ENCODE peak calls at places on chromosomes 1 and 21, in seven cellular contexts. One of them, this sample, is unnamed. For H3K9me2, the result is how much of the 10 kb centered on the place peaks cover.

GRCh38 chr1:182702826-182703524 is 18.6 kb upstream of the RGS8 start:
- DNase-seq in HCT116: no peak
- DNase-seq in GM23248: no peak
- DNase-seq in GM23338: no peak
- DNase-seq in MM.1S: no peak
- DNase-seq in PC-3: no peak
- DNase-seq in hepatocyte: no peak
- DNase-seq in this sample: no peak

GRCh38 chr1:31417148-31417547 is 4.1 kb downstream of the SERINC2 start:
- DNase-seq in HCT116: no peak
- DNase-seq in GM23338: no peak
- DNase-seq in MM.1S: no peak
- DNase-seq in GM23248: no peak
- DNase-seq in hepatocyte: peak
- DNase-seq in PC-3: no peak
- DNase-seq in this sample: no peak

GRCh38 chr1:20785907-20786309 is 1.2 kb downstream of the HP1BP3 start:
- DNase-seq in GM23248: peak
- DNase-seq in hepatocyte: no peak
- DNase-seq in HCT116: no peak
- DNase-seq in MM.1S: no peak
- DNase-seq in GM23338: no peak
- DNase-seq in PC-3: peak
- DNase-seq in this sample: no peak

GRCh38 chr1:116446686-116447085 is 73.6 kb downstream of the ATP1A1 start:
- DNase-seq in HCT116: no peak
- DNase-seq in hepatocyte: no peak
- DNase-seq in GM23248: no peak
- DNase-seq in PC-3: no peak
- DNase-seq in GM23338: no peak
- DNase-seq in MM.1S: no peak
- DNase-seq in this sample: no peak

GRCh38 chr1:74010206-74010605 is 187.8 kb downstream of the LRRIQ3 start:
- DNase-seq in MM.1S: peak
- DNase-seq in hepatocyte: no peak
- DNase-seq in HCT116: no peak
- DNase-seq in PC-3: peak
- DNase-seq in GM23248: no peak
- DNase-seq in GM23338: peak
- DNase-seq in this sample: no peak

GRCh38 chr1:245079021-245079609 is 75.7 kb upstream of the KIF26B start:
- DNase-seq in HCT116: peak
- DNase-seq in PC-3: peak
- DNase-seq in GM23248: peak
- DNase-seq in MM.1S: peak
- DNase-seq in hepatocyte: peak
- DNase-seq in GM23338: peak
- DNase-seq in this sample: peak

GRCh38 chr1:22557341-22557950 is 5.8 kb upstream of the EPHA8 start:
- DNase-seq in PC-3: no peak
- DNase-seq in GM23248: no peak
- DNase-seq in hepatocyte: no peak
- DNase-seq in HCT116: no peak
- DNase-seq in MM.1S: no peak
- DNase-seq in GM23338: no peak
- DNase-seq in this sample: no peak

GRCh38 chr1:53073287-53073686 is 11.3 kb downstream of the PODN start:
- DNase-seq in GM23338: no peak
- DNase-seq in hepatocyte: no peak
- DNase-seq in GM23248: no peak
- DNase-seq in HCT116: no peak
- DNase-seq in MM.1S: no peak
- DNase-seq in PC-3: no peak
- DNase-seq in this sample: no peak

GRCh38 chr1:115706774-115707425 is 61.6 kb downstream of the CASQ2 start:
- DNase-seq in hepatocyte: peak
- DNase-seq in GM23248: peak
- DNase-seq in HCT116: peak
- DNase-seq in MM.1S: peak
- DNase-seq in PC-3: peak
- DNase-seq in GM23338: peak
- DNase-seq in this sample: no peak

GRCh38 chr1:102853701-102854187 is 254.6 kb downstream of the COL11A1 start:
- DNase-seq in HCT116: no peak
- DNase-seq in GM23248: no peak
- DNase-seq in MM.1S: no peak
- DNase-seq in hepatocyte: no peak
- DNase-seq in PC-3: no peak
- DNase-seq in GM23338: no peak
- DNase-seq in this sample: no peak

GRCh38 chr1:27124405-27124804 is 30.5 kb downstream of the SLC9A1 start:
- DNase-seq in GM23338: no peak
- DNase-seq in HCT116: no peak
- DNase-seq in PC-3: no peak
- DNase-seq in GM23248: no peak
- DNase-seq in MM.1S: no peak
- DNase-seq in hepatocyte: no peak
- DNase-seq in this sample: no peak

GRCh38 chr1:229272164-229273158 is 1.6 kb downstream of the RAB4A start:
- DNase-seq in hepatocyte: no peak
- DNase-seq in GM23338: no peak
- DNase-seq in PC-3: peak
- DNase-seq in HCT116: no peak
- DNase-seq in GM23248: peak
- DNase-seq in MM.1S: no peak
- DNase-seq in this sample: no peak

GRCh38 chr1:94048413-94049164 is 72.4 kb downstream of the ABCA4 start:
- DNase-seq in GM23338: peak
- DNase-seq in HCT116: no peak
- DNase-seq in MM.1S: no peak
- DNase-seq in GM23248: peak
- DNase-seq in hepatocyte: no peak
- DNase-seq in PC-3: no peak
- DNase-seq in this sample: no peak

GRCh38 chr21:27292851-27293638 is 326.2 kb upstream of the ADAMTS5 start:
- DNase-seq in MM.1S: no peak
- DNase-seq in hepatocyte: no peak
- DNase-seq in HCT116: no peak
- DNase-seq in GM23248: no peak
- DNase-seq in GM23338: no peak
- DNase-seq in PC-3: no peak
- DNase-seq in this sample: no peak

GRCh38 chr1:1782399-1783221 is 4.3 kb upstream of the NADK start:
- DNase-seq in PC-3: peak
- DNase-seq in HCT116: no peak
- DNase-seq in GM23338: peak
- DNase-seq in GM23248: peak
- DNase-seq in MM.1S: no peak
- DNase-seq in hepatocyte: peak
- DNase-seq in this sample: peak

GRCh38 chr1:63917571-63918394 is 144.0 kb downstream of the ROR1 start:
- DNase-seq in hepatocyte: no peak
- DNase-seq in GM23248: peak
- DNase-seq in HCT116: peak
- DNase-seq in PC-3: peak
- DNase-seq in GM23338: peak
- DNase-seq in MM.1S: peak
- DNase-seq in this sample: no peak

GRCh38 chr21:28761709-28762356 is 230.8 kb downstream of the LTN1 start:
- DNase-seq in GM23338: no peak
- DNase-seq in HCT116: no peak
- DNase-seq in hepatocyte: no peak
- DNase-seq in PC-3: no peak
- DNase-seq in GM23248: peak
- DNase-seq in MM.1S: no peak
- DNase-seq in this sample: no peak

GRCh38 chr1:37153701-37154100 is 119.4 kb upstream of the GRIK3 start:
- DNase-seq in MM.1S: no peak
- DNase-seq in GM23248: no peak
- DNase-seq in HCT116: no peak
- DNase-seq in hepatocyte: no peak
- DNase-seq in GM23338: no peak
- DNase-seq in PC-3: no peak
- DNase-seq in this sample: no peak
- H3K9me2 ChIP-seq in MM.1S: under half
- H3K9me2 ChIP-seq in GM23248: under half
- H3K9me2 ChIP-seq in HCT116: under half
- H3K9me2 ChIP-seq in hepatocyte: under half
- H3K9me2 ChIP-seq in GM23338: under half
- H3K9me2 ChIP-seq in PC-3: under half
- H3K9me2 ChIP-seq in this sample: under half

DNA sequence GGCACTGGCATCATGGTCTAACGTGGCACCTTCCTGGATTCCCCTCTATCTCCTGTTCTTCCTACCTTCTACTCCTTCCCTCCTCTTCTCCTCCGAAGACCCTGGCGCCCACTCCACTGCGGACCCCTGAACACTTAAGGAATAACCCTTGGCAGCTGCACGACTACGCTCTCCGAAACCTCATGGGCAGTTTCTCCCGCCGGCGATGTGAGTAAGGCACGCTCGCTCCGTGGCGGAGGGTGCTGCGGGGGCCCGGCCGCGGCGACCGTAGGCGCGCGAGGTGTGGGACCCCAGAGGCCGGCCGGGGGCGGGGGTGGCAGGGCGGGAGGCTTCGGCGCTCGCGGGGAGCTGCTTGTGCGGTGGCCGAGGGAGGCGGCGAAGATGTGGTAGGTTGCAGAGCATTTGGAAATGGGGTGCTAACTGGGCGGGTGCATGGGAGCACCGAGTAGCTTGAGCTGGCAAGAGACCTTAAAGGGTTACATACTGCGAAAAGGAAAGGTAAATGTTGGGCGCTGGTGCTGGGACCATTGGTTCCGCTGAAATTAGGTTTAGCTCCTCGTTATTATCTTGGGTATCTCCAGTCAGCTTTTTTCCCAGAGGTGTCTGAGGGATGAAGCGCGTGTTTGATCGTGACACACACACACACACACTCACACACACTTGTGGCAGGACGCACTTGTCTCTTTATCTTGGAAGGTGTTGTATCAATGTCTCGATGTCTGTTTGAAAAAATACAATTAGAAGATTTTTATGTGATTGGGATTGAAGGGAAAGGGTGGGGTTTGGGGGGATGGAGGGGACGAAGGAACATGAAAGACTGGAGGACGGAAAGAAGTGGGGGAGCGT is 936 bp downstream of the LRRC7 start:
- DNase-seq in GM23248: peak
- DNase-seq in MM.1S: no peak
- DNase-seq in GM23338: peak
- DNase-seq in hepatocyte: no peak
- DNase-seq in PC-3: no peak
- DNase-seq in HCT116: no peak
- DNase-seq in this sample: no peak
- TF ChIP-seq EZH2 in GM23248: no peak
- TF ChIP-seq EZH2 in MM.1S: no peak
- TF ChIP-seq EZH2 in GM23338: no peak
- TF ChIP-seq EZH2 in hepatocyte: peak
- TF ChIP-seq EZH2 in PC-3: no peak
- TF ChIP-seq EZH2 in HCT116: no peak
- TF ChIP-seq EZH2 in this sample: no peak

DNA sequence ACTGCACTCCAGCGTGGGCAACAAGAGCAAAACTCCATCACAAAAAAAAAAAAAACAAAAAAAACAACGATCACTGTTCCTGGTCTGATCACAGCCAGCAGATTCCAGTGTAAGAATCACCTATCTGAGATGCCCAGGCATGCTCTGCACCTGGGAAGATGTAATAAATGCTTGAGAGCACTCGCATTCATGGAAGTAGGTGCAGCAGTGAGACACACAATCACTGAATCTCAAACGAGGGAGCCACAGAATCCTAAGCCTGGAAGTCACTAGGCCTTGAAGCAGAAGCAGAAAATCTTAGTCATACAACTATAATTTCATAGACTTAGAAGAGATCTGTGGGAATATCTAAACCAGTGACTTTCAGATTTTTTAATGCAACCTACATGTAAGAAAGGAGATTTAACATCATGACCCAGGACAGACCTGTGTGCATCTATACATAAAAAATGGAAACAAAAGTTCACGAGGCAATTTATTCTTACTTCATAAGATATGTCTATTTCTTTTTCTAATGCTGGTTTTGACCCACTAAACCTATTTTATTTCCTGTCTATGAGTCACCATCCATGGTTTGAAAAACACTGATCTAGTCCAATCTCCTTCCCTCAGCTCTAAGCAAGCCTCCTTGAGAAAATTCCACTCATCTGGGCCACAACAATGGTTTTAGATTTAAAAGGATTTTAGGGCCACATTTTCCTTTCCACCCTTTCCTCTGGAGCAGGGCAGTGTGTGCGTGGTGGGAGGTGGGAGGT is 30.4 kb downstream of the RIMS3 start:
- DNase-seq in hepatocyte: no peak
- DNase-seq in GM23338: no peak
- DNase-seq in MM.1S: no peak
- DNase-seq in PC-3: no peak
- DNase-seq in GM23248: peak
- DNase-seq in HCT116: no peak
- DNase-seq in this sample: no peak
- H3K27ac ChIP-seq in hepatocyte: no peak
- H3K27ac ChIP-seq in GM23338: no peak
- H3K27ac ChIP-seq in MM.1S: no peak
- H3K27ac ChIP-seq in PC-3: no peak
- H3K27ac ChIP-seq in GM23248: no peak
- H3K27ac ChIP-seq in HCT116: no peak
- H3K27ac ChIP-seq in this sample: no peak

GRCh38 chr1:14522331-14523241 is 75.9 kb upstream of the KAZN start:
- DNase-seq in PC-3: peak
- DNase-seq in GM23338: peak
- DNase-seq in MM.1S: no peak
- DNase-seq in HCT116: no peak
- DNase-seq in hepatocyte: peak
- DNase-seq in GM23248: peak
- DNase-seq in this sample: no peak
- H3K9me2 ChIP-seq in PC-3: under half
- H3K9me2 ChIP-seq in GM23338: under half
- H3K9me2 ChIP-seq in MM.1S: under half
- H3K9me2 ChIP-seq in HCT116: under half
- H3K9me2 ChIP-seq in hepatocyte: under half
- H3K9me2 ChIP-seq in GM23248: under half
- H3K9me2 ChIP-seq in this sample: under half

DNA sequence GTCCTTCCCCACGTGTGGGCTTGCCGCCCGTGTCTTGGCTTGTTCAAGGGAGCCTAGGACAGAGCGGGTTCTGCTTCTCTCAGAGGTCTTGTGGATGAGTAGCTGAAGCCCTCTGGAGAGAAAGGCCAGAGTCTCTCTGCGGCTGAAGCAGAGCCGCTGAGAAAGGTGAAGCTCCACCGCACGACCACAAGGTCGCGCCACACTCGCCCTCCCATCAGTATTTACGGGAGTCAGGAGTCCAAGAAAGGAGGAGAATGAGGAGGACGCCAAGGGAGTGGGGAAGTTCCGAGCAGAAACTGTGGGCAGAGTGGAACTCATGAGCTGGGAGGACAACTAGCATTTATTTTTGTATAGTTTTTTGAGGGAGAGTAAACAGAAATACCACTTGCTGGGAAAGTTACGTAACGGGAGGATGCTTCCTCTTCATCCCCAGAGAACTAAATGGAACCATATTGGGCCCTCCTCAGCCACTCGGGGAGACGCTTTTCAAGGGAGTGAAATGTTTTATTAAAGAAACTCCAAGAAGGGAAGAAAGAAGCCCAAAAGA is 51.6 kb upstream of the HAO2 start:
- DNase-seq in PC-3: peak
- DNase-seq in HCT116: peak
- DNase-seq in GM23338: peak
- DNase-seq in hepatocyte: no peak
- DNase-seq in GM23248: peak
- DNase-seq in MM.1S: no peak
- DNase-seq in this sample: no peak
- TF ChIP-seq EZH2 in PC-3: no peak
- TF ChIP-seq EZH2 in HCT116: no peak
- TF ChIP-seq EZH2 in GM23338: no peak
- TF ChIP-seq EZH2 in hepatocyte: no peak
- TF ChIP-seq EZH2 in GM23248: no peak
- TF ChIP-seq EZH2 in MM.1S: no peak
- TF ChIP-seq EZH2 in this sample: no peak

This sample was measured in PC-9.